ENCODE peak calls at places on chromosome 15, in five cellular contexts. Z is kidney, R is stomach, W is heart left ventricle, I is uterus. E is an unnamed sample.
A peak's percentile ranks its signal among the peaks of the same experiment; 100 is the strongest.

GRCh38 chr15:61621146-61621545 is 392.0 kb upstream of the RORA start:
- DNase-seq in I (no peak), R (no peak), W (no peak), Z (peak; percentile 49), E (no peak)

GRCh38 chr15:69758810-69759410 is 306.3 kb downstream of the RPLP1 start:
- DNase-seq in R (peak; percentile 64), W (no peak), I (no peak), Z (no peak), E (no peak)

GRCh38 chr15:62647195-62647865 is 395.2 kb upstream of the TPM1 start:
- DNase-seq in Z (no peak), R (peak; percentile 55), W (no peak), I (no peak), E (no peak)

GRCh38 chr15:43420876-43421275 is 50.0 kb downstream of the TUBGCP4 start:
- DNase-seq in W (no peak), R (no peak), I (no peak), Z (no peak), E (no peak)

GRCh38 chr15:40354408-40355171 is 3.4 kb upstream of the DISP2 start:
- DNase-seq in W (peak; percentile 49), Z (no peak), I (no peak), R (no peak), E (no peak)

GRCh38 chr15:39969871-39970270 is 36.0 kb downstream of the EIF2AK4 start:
- DNase-seq in W (no peak), R (peak; percentile 61), I (peak; percentile 82), Z (no peak), E (peak; percentile 68)

GRCh38 chr15:63466378-63467192 is 37.8 kb upstream of the USP3 start:
- DNase-seq in W (no peak), R (no peak), I (peak; percentile 30), Z (no peak), E (no peak)

GRCh38 chr15:72919936-72920455 is 132.3 kb upstream of the NEO1 start:
- DNase-seq in I (no peak), W (no peak), Z (no peak), R (no peak), E (no peak)

GRCh38 chr15:92332125-92332899 is 61.4 kb upstream of the ST8SIA2 start:
- DNase-seq in W (no peak), R (no peak), Z (no peak), I (no peak), E (no peak)

GRCh38 chr15:28273468-28273867 is 48.5 kb downstream of the HERC2 start:
- DNase-seq in I (no peak), W (no peak), Z (no peak), R (no peak), E (no peak)

GRCh38 chr15:58056015-58056414 is 9.5 kb downstream of the ALDH1A2 start:
- DNase-seq in Z (no peak), I (no peak), W (no peak), R (no peak), E (no peak)
- TF ChIP-seq CTCF in Z (no peak), I (no peak), W (no peak), R (no peak), E (no peak)

GRCh38 chr15:85707519-85708338 is 87.0 kb downstream of the KLHL25 start:
- DNase-seq in I (no peak), W (no peak), Z (no peak), R (peak; percentile 49), E (no peak)

GRCh38 chr15:85706779-85707518 is 87.8 kb downstream of the KLHL25 start:
- DNase-seq in Z (no peak), W (no peak), I (peak; percentile 65), R (no peak), E (no peak)

GRCh38 chr15:85702321-85703230 is 92.1 kb downstream of the KLHL25 start:
- DNase-seq in I (no peak), R (no peak), W (no peak), Z (no peak), E (no peak)

GRCh38 chr15:85704021-85704420 is 90.7 kb downstream of the KLHL25 start:
- DNase-seq in R (no peak), W (no peak), I (no peak), Z (no peak), E (no peak)

DNA sequence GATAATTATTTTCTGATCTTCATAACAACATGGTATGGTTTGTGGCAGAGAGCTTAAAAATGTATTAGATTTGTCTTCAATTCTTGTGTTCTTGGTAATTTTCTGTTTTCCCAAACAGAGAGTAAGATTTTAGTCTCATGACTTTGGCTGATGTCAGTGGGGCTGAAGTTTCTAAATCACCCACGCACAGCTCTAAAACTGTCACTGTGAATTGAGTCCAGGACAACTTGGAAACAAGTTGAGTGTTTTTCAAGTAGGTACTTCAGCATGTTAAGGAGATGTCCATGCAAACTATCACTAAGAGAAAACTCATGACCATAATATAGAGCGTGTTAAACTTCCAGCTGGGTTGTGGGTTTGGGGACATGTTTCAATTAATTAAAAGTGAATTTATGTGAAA is 90.0 kb downstream of the KLHL25 start:
- DNase-seq in R (no peak), Z (no peak), I (peak; percentile 76), W (no peak), E (no peak)
- H3K4me1 ChIP-seq in R (peaks cover 80% of the 10 kb centered on the region), Z (peaks cover 8% of the 10 kb centered on the region), I (peaks cover 11% of the 10 kb centered on the region), W (peaks cover 5% of the 10 kb centered on the region), E (no peaks in the 10 kb centered on the region)

GRCh38 chr15:89137926-89138325 is 49.7 kb downstream of the ABHD2 start:
- DNase-seq in W (no peak), R (no peak), Z (no peak), I (no peak), E (peak; percentile 53)

GRCh38 chr15:89140595-89140994 is 52.3 kb downstream of the ABHD2 start:
- DNase-seq in Z (no peak), I (no peak), R (no peak), W (no peak), E (no peak)

GRCh38 chr15:89141885-89142284 is 53.6 kb downstream of the ABHD2 start:
- DNase-seq in Z (no peak), W (no peak), I (no peak), R (no peak), E (no peak)

GRCh38 chr15:89138999-89139612 is 50.9 kb downstream of the ABHD2 start:
- DNase-seq in R (no peak), Z (no peak), W (no peak), I (no peak), E (no peak)

GRCh38 chr15:89139613-89140499 is 51.6 kb downstream of the ABHD2 start:
- DNase-seq in W (peak; percentile 61), Z (no peak), I (no peak), R (no peak), E (no peak)
- TF ChIP-seq CTCF in W (peak; percentile 38), Z (peak; percentile 13), I (no peak), R (no peak), E (peak; percentile 27)

DNA sequence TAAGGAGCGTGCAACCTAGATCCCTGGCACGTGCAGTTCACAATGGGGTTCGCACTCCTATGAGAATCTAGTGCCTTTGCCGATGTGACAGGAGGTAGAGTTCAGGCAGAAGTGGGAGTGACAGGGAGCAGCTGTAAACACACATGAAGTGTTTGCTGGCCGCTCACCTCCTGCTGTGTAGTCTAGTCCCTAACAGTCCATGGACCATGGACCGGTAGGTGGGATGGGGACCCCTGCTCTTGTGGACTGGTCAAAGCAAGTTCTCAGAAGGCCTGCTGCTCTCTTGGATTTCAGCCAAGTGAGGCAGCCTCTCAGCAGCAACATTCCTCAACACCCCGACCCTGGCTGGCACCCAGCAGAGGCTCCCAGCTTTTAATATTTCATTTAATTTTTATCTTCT is 58.2 kb upstream of the SNRPA1 start:
- DNase-seq in R (no peak), I (no peak), Z (peak; percentile 8), W (no peak), E (no peak)
- H3K4me1 ChIP-seq in R (peaks cover 14% of the 10 kb centered on the region), I (no peaks in the 10 kb centered on the region), Z (no peaks in the 10 kb centered on the region), W (no peaks in the 10 kb centered on the region), E (no peaks in the 10 kb centered on the region)

GRCh38 chr15:25689592-25689991 is 173.5 kb downstream of the ATP10A start:
- DNase-seq in Z (no peak), I (no peak), R (no peak), W (no peak), E (peak; percentile 48)

GRCh38 chr15:25694238-25694584 is 168.9 kb downstream of the ATP10A start:
- DNase-seq in R (no peak), Z (no peak), W (no peak), I (no peak), E (peak; percentile 63)

GRCh38 chr15:25690673-25691543 is 172.2 kb downstream of the ATP10A start:
- DNase-seq in W (no peak), R (no peak), Z (no peak), I (no peak), E (peak; percentile 68)

GRCh38 chr15:25693321-25694237 is 169.5 kb downstream of the ATP10A start:
- DNase-seq in I (no peak), Z (no peak), W (no peak), R (no peak), E (peak; percentile 72)

GRCh38 chr15:25691544-25692430 is 171.3 kb downstream of the ATP10A start:
- DNase-seq in Z (no peak), W (no peak), I (no peak), R (no peak), E (peak; percentile 63)
- TF ChIP-seq CTCF in Z (no peak), W (peak; percentile 42), I (peak; percentile 24), R (no peak), E (peak; percentile 50)

GRCh38 chr15:64845826-64846225 is 4.1 kb downstream of the PLEKHO2 start:
- DNase-seq in R (no peak), Z (peak; percentile 71), W (peak; percentile 56), I (no peak), E (no peak)
- H3K4me1 ChIP-seq in R (peaks cover 75% of the 10 kb centered on the region), Z (peaks cover 20% of the 10 kb centered on the region), W (peaks cover 6% of the 10 kb centered on the region), I (peaks cover 13% of the 10 kb centered on the region), E (peaks cover 64% of the 10 kb centered on the region)

GRCh38 chr15:45429974-45430792 is 51.8 kb upstream of the GATM start:
- DNase-seq in I (peak; percentile 39), W (peak; percentile 87), R (peak; percentile 86), Z (peak; percentile 87), E (peak; percentile 33)
- TF ChIP-seq CTCF in I (peak; percentile 89), W (peak; percentile 99), R (peak; percentile 98), Z (peak; percentile 97), E (peak; percentile 81)